ENCODE peak calls at places on chromosomes 5 and 9, in four cellular contexts. O, H, C and T are unnamed samples.

GRCh38 chr9:132547976-132548730 is 34.3 kb upstream of the BARHL1 start:
- DNase-seq in C (no peak), O (no peak), H (no peak), T (no peak)

GRCh38 chr5:143153332-143154119 is 250.0 kb downstream of the NR3C1 start:
- DNase-seq in C (peak; percentile 98), H (peak; percentile 97), O (no peak), T (peak; percentile 83)

GRCh38 chr9:111399772-111400563 is 69.9 kb upstream of the OR2K2 start:
- DNase-seq in O (peak; percentile 69), H (peak; percentile 21), C (peak; percentile 10), T (peak; percentile 30)

GRCh38 chr5:84028093-84028492 is 307.4 kb upstream of the HAPLN1 start:
- DNase-seq in O (peak; percentile 23), C (peak; percentile 58), H (peak; percentile 53), T (peak; percentile 24)

GRCh38 chr5:31853398-31854135 is 214.6 kb downstream of the PDZD2 start:
- DNase-seq in C (no peak), H (no peak), O (peak; percentile 30), T (no peak)

GRCh38 chr9:14396171-14396570 is 82.2 kb upstream of the NFIB start:
- DNase-seq in C (no peak), O (no peak), H (no peak), T (no peak)

GRCh38 chr9:95075700-95076099 is 241.8 kb downstream of the FANCC start:
- DNase-seq in C (no peak), O (no peak), H (no peak), T (no peak)

GRCh38 chr5:173383711-173384110 is 55.5 kb upstream of the STC2 start:
- DNase-seq in O (no peak), H (peak; percentile 31), C (peak; percentile 6), T (no peak)

GRCh38 chr5:6482735-6483134 is 34.1 kb downstream of the UBE2QL1 start:
- DNase-seq in C (no peak), H (no peak), O (no peak), T (no peak)

GRCh38 chr5:50595199-50595598 is 71.2 kb upstream of the PARP8 start:
- DNase-seq in O (peak; percentile 64), C (peak; percentile 85), H (peak; percentile 90), T (peak; percentile 74)

GRCh38 chr5:31984691-31985090 is 189.4 kb downstream of the GOLPH3 start:
- DNase-seq in O (no peak), H (no peak), C (no peak), T (no peak)

GRCh38 chr9:129232839-129233568 is 54.9 kb upstream of the IER5L start:
- DNase-seq in C (no peak), H (no peak), O (no peak), T (peak; percentile 30)

GRCh38 chr9:93200449-93200742 is 16.5 kb downstream of the WNK2 start:
- DNase-seq in C (no peak), H (no peak), O (no peak), T (no peak)

GRCh38 chr9:129175825-129176633 is 2.0 kb downstream of the IER5L start:
- DNase-seq in C (peak; percentile 91), O (peak; percentile 85), H (peak; percentile 88), T (peak; percentile 95)

GRCh38 chr5:165209101-165209727 is 1703.8 kb downstream of the MAT2B start:
- DNase-seq in C (peak; percentile 14), O (peak; percentile 53), H (peak; percentile 37), T (peak; percentile 9)

GRCh38 chr9:99118782-99119466 is 14.0 kb downstream of the TGFBR1 start:
- DNase-seq in C (no peak), H (no peak), O (no peak), T (no peak)

GRCh38 chr5:78771260-78772240 is 123.0 kb upstream of the LHFPL2 start:
- DNase-seq in O (no peak), H (peak; percentile 25), C (no peak), T (no peak)

GRCh38 chr9:130561056-130561455 is 18.3 kb upstream of the FUBP3 start:
- DNase-seq in O (no peak), H (no peak), C (no peak), T (no peak)

GRCh38 chr9:95181226-95181818 is 136.2 kb downstream of the FANCC start:
- DNase-seq in O (peak; percentile 56), H (peak; percentile 9), C (peak; percentile 22), T (no peak)

GRCh38 chr5:120510098-120510634 is 46.1 kb downstream of the PRR16 start:
- DNase-seq in O (no peak), H (no peak), C (no peak), T (no peak)

GRCh38 chr5:106587-106986 is 14.6 kb downstream of the PLEKHG4B start:
- DNase-seq in H (no peak), C (no peak), O (no peak), T (no peak)

GRCh38 chr9:3516667-3517330 is 9.0 kb downstream of the RFX3 start:
- DNase-seq in O (no peak), C (peak; percentile 43), H (no peak), T (no peak)

GRCh38 chr9:35108461-35108860 is 5.5 kb upstream of the STOML2 start:
- DNase-seq in C (no peak), O (no peak), H (no peak), T (no peak)

GRCh38 chr9:131490514-131490913 is 12.2 kb upstream of the POMT1 start:
- DNase-seq in C (no peak), H (no peak), O (no peak), T (no peak)

GRCh38 chr5:138213161-138214029 is at the start of gene CDC23:
- DNase-seq in H (peak; percentile 97), C (peak; percentile 97), O (peak; percentile 95), T (peak; percentile 96)

GRCh38 chr5:90020575-90021535 is 388.7 kb downstream of the CETN3 start:
- DNase-seq in C (peak; percentile 67), H (peak; percentile 58), O (peak; percentile 98), T (peak; percentile 66)
- H3K4me3 ChIP-seq in C (peak overlapping the region; percentile 44), H (peak overlapping the region; percentile 31), O (peak overlapping the region; percentile 55), T (peak overlapping the region; percentile 16)

GRCh38 chr5:180866296-180866695 is 5.2 kb upstream of the ZFP62 start:
- DNase-seq in H (no peak), C (peak; percentile 7), O (no peak), T (no peak)

GRCh38 chr5:180860887-180861822 is at the start of gene ZFP62:
- DNase-seq in O (peak; percentile 98), C (peak; percentile 90), H (peak; percentile 87), T (peak; percentile 96)

GRCh38 chr5:180862645-180863044 is 1.6 kb upstream of the ZFP62 start:
- DNase-seq in C (no peak), O (no peak), H (no peak), T (no peak)

GRCh38 chr5:180860273-180860886 is 696 bp downstream of the ZFP62 start:
- DNase-seq in H (no peak), C (peak; percentile 38), O (peak; percentile 46), T (peak; percentile 60)
- TF ChIP-seq CTCF in H (no peak), C (peak; percentile 39), O (peak; percentile 63), T (peak; percentile 13)

DNA sequence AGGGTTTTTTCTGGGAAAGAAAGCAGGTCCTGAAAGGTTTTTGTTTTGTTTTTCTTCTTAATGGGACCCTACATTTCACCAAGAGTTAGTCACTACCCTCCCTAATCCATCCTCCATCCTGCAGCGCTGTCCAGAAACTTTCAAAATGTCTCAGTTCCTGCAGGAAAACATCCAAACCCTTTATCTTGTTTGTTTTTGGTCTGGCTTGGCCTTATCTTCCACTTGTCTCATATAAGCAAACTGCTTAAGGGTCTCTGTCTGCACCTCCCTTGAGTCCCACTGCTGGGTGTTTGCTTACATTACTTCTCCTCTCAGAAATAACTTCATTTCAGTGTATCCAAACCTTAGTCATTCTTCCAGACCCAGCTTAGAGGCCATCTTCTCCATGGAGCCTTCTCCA is 11.0 kb upstream of the TRAF1 start:
- DNase-seq in H (peak; percentile 87), O (no peak), C (no peak), T (peak; percentile 57)
- H3K4me3 ChIP-seq in H (no peak overlapping the region), O (no peak overlapping the region), C (no peak overlapping the region), T (no peak overlapping the region)

DNA sequence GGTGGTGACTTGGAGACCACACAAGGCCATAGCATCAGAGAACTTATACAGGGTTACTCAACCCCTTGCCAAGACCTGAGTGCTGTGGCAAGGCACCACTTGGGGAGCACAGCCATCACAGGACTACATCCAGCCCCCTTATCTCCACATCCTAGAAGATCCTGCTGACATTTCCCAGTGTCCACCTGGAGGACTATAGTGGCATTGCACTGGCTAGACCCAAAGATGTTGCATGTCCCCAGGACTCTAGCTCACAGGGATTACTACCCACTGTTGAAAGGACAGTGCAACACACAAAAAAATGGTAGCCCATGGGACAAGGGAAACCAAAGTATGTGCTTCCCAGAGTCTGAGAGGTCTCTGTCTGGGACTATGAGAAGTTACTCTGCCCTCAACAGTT is 411.1 kb upstream of the NUDT12 start:
- DNase-seq in C (no peak), H (no peak), O (peak; percentile 27), T (no peak)
- TF ChIP-seq CTCF in C (no peak), H (peak; percentile 6), O (peak; percentile 44), T (peak; percentile 16)

GRCh38 chr5:77637170-77638074 is 1.1 kb downstream of the OTP start:
- DNase-seq in C (no peak), O (no peak), H (no peak), T (no peak)

GRCh38 chr5:77639624-77640023 is 1.1 kb upstream of the OTP start:
- DNase-seq in H (no peak), O (no peak), C (no peak), T (no peak)

GRCh38 chr5:77638204-77638762 is at the start of gene OTP:
- DNase-seq in H (no peak), O (no peak), C (no peak), T (no peak)

GRCh38 chr5:77640577-77641396 is 2.3 kb upstream of the OTP start:
- DNase-seq in H (no peak), O (no peak), C (no peak), T (no peak)

GRCh38 chr5:77638763-77639451 is 394 bp upstream of the OTP start:
- DNase-seq in C (no peak), H (no peak), O (no peak), T (no peak)
- H3K4me3 ChIP-seq in C (no peak overlapping the region), H (no peak overlapping the region), O (no peak overlapping the region), T (no peak overlapping the region)

GRCh38 chr5:21810737-21811316 is 1042.3 kb downstream of the CDH12 start:
- DNase-seq in C (peak; percentile 17), H (peak; percentile 39), O (peak; percentile 81), T (no peak)
- TF ChIP-seq CTCF in C (peak; percentile 51), H (peak; percentile 57), O (peak; percentile 84), T (peak; percentile 24)